ENCODE peak calls at places on chromosome 19, in seven cellular contexts. One of them, this sample, is unnamed.

GRCh38 chr19:41999071-41999877 is 5.2 kb upstream of the ATP1A3 start:
- DNase-seq in NCI-H1092: no peak
- DNase-seq in EH: no peak
- DNase-seq in Ammon's horn: no peak
- DNase-seq in T-cell: no peak
- DNase-seq in ACHN: no peak
- DNase-seq in GDM1: no peak
- DNase-seq in this sample: no peak

GRCh38 chr19:31880283-31880682 is 465.1 kb upstream of the ZNF507 start:
- DNase-seq in GDM1: no peak
- DNase-seq in EH: no peak
- DNase-seq in ACHN: no peak
- DNase-seq in NCI-H1092: no peak
- DNase-seq in T-cell: no peak
- DNase-seq in Ammon's horn: no peak
- DNase-seq in this sample: no peak

GRCh38 chr19:17266026-17266425 is 1.2 kb upstream of the BABAM1 start:
- DNase-seq in NCI-H1092: no peak
- DNase-seq in GDM1: no peak
- DNase-seq in EH: no peak
- DNase-seq in Ammon's horn: no peak
- DNase-seq in ACHN: no peak
- DNase-seq in T-cell: no peak
- DNase-seq in this sample: no peak

GRCh38 chr19:13430790-13431582 is 75.3 kb downstream of the CACNA1A start:
- DNase-seq in ACHN: peak; percentile 51
- DNase-seq in NCI-H1092: no peak
- DNase-seq in EH: peak; percentile 65
- DNase-seq in Ammon's horn: peak; percentile 27
- DNase-seq in GDM1: no peak
- DNase-seq in T-cell: peak; percentile 36
- DNase-seq in this sample: no peak

GRCh38 chr19:45470147-45471081 is 2.6 kb downstream of the FOSB start:
- DNase-seq in Ammon's horn: no peak
- DNase-seq in ACHN: peak; percentile 83
- DNase-seq in T-cell: no peak
- DNase-seq in NCI-H1092: no peak
- DNase-seq in GDM1: no peak
- DNase-seq in EH: peak; percentile 74
- DNase-seq in this sample: no peak

GRCh38 chr19:19276386-19276785 is 3.3 kb upstream of the TM6SF2 start:
- DNase-seq in NCI-H1092: no peak
- DNase-seq in ACHN: no peak
- DNase-seq in EH: peak; percentile 80
- DNase-seq in GDM1: no peak
- DNase-seq in T-cell: no peak
- DNase-seq in Ammon's horn: no peak
- DNase-seq in this sample: no peak

GRCh38 chr19:8663920-8664670 is 33.7 kb downstream of the NFILZ start:
- DNase-seq in EH: no peak
- DNase-seq in T-cell: peak; percentile 21
- DNase-seq in Ammon's horn: no peak
- DNase-seq in GDM1: no peak
- DNase-seq in ACHN: no peak
- DNase-seq in NCI-H1092: no peak
- DNase-seq in this sample: no peak

GRCh38 chr19:3790209-3790734 is 4.1 kb upstream of the MATK start:
- DNase-seq in NCI-H1092: no peak
- DNase-seq in GDM1: no peak
- DNase-seq in ACHN: no peak
- DNase-seq in EH: no peak
- DNase-seq in Ammon's horn: no peak
- DNase-seq in T-cell: no peak
- DNase-seq in this sample: no peak

GRCh38 chr19:3346677-3347353 is 19.6 kb upstream of the NFIC start:
- DNase-seq in Ammon's horn: peak; percentile 88
- DNase-seq in EH: peak; percentile 83
- DNase-seq in GDM1: no peak
- DNase-seq in ACHN: peak; percentile 38
- DNase-seq in T-cell: no peak
- DNase-seq in NCI-H1092: peak; percentile 84
- DNase-seq in this sample: no peak

GRCh38 chr19:47243776-47244547 is 12.4 kb upstream of the CCDC9 start:
- DNase-seq in NCI-H1092: no peak
- DNase-seq in T-cell: peak; percentile 76
- DNase-seq in ACHN: peak; percentile 93
- DNase-seq in EH: peak; percentile 98
- DNase-seq in GDM1: peak; percentile 96
- DNase-seq in Ammon's horn: peak; percentile 83
- DNase-seq in this sample: peak; percentile 49

GRCh38 chr19:57747472-57747807 is 825 bp downstream of the ZNF776 start:
- DNase-seq in NCI-H1092: no peak
- DNase-seq in GDM1: no peak
- DNase-seq in EH: no peak
- DNase-seq in T-cell: no peak
- DNase-seq in ACHN: no peak
- DNase-seq in Ammon's horn: no peak
- DNase-seq in this sample: no peak

GRCh38 chr19:53965091-53965490 is 2.4 kb downstream of the CACNG8 start:
- DNase-seq in EH: no peak
- DNase-seq in NCI-H1092: no peak
- DNase-seq in T-cell: no peak
- DNase-seq in GDM1: no peak
- DNase-seq in ACHN: no peak
- DNase-seq in Ammon's horn: no peak
- DNase-seq in this sample: no peak

GRCh38 chr19:815775-816499 is 5.8 kb downstream of the PLPPR3 start:
- DNase-seq in Ammon's horn: no peak
- DNase-seq in NCI-H1092: no peak
- DNase-seq in GDM1: no peak
- DNase-seq in EH: no peak
- DNase-seq in T-cell: no peak
- DNase-seq in ACHN: no peak
- DNase-seq in this sample: no peak

GRCh38 chr19:2998642-2999041 is 21.3 kb downstream of the TLE6 start:
- DNase-seq in GDM1: no peak
- DNase-seq in NCI-H1092: no peak
- DNase-seq in EH: no peak
- DNase-seq in T-cell: no peak
- DNase-seq in ACHN: no peak
- DNase-seq in Ammon's horn: no peak
- DNase-seq in this sample: no peak

GRCh38 chr19:42361545-42361910 is 28.6 kb downstream of the CNFN start:
- DNase-seq in EH: no peak
- DNase-seq in ACHN: no peak
- DNase-seq in NCI-H1092: no peak
- DNase-seq in Ammon's horn: no peak
- DNase-seq in GDM1: no peak
- DNase-seq in T-cell: no peak
- DNase-seq in this sample: no peak

GRCh38 chr19:54551950-54552912 is 21.4 kb upstream of the LILRA2 start:
- DNase-seq in EH: no peak
- DNase-seq in GDM1: no peak
- DNase-seq in NCI-H1092: no peak
- DNase-seq in T-cell: no peak
- DNase-seq in ACHN: no peak
- DNase-seq in Ammon's horn: peak; percentile 55
- DNase-seq in this sample: no peak

GRCh38 chr19:49801966-49802661 is 11.0 kb downstream of the FUZ start:
- DNase-seq in EH: peak; percentile 91
- DNase-seq in GDM1: no peak
- DNase-seq in NCI-H1092: peak; percentile 81
- DNase-seq in Ammon's horn: peak; percentile 97
- DNase-seq in ACHN: peak; percentile 81
- DNase-seq in T-cell: no peak
- DNase-seq in this sample: no peak

GRCh38 chr19:32519023-32519422 is 62.0 kb upstream of the PDCD5 start:
- DNase-seq in NCI-H1092: no peak
- DNase-seq in EH: peak; percentile 5
- DNase-seq in ACHN: no peak
- DNase-seq in GDM1: no peak
- DNase-seq in Ammon's horn: peak; percentile 16
- DNase-seq in T-cell: no peak
- DNase-seq in this sample: no peak

GRCh38 chr19:16436780-16437179 is 35.0 kb downstream of the EPS15L1 start:
- DNase-seq in ACHN: no peak
- DNase-seq in NCI-H1092: no peak
- DNase-seq in GDM1: no peak
- DNase-seq in Ammon's horn: no peak
- DNase-seq in T-cell: no peak
- DNase-seq in EH: no peak
- DNase-seq in this sample: no peak

GRCh38 chr19:6723108-6723618 is 2.7 kb upstream of the C3 start:
- DNase-seq in NCI-H1092: no peak
- DNase-seq in Ammon's horn: peak; percentile 65
- DNase-seq in ACHN: peak; percentile 18
- DNase-seq in GDM1: no peak
- DNase-seq in T-cell: no peak
- DNase-seq in EH: peak; percentile 16
- DNase-seq in this sample: no peak

GRCh38 chr19:4057913-4058695 is 8.6 kb downstream of the ZBTB7A start:
- DNase-seq in Ammon's horn: no peak
- DNase-seq in GDM1: no peak
- DNase-seq in T-cell: peak; percentile 41
- DNase-seq in NCI-H1092: no peak
- DNase-seq in ACHN: peak; percentile 24
- DNase-seq in EH: peak; percentile 92
- DNase-seq in this sample: no peak

GRCh38 chr19:40705362-40705651 is 11.4 kb downstream of the COQ8B start:
- DNase-seq in NCI-H1092: no peak
- DNase-seq in GDM1: no peak
- DNase-seq in ACHN: no peak
- DNase-seq in EH: no peak
- DNase-seq in Ammon's horn: no peak
- DNase-seq in T-cell: no peak
- DNase-seq in this sample: no peak

GRCh38 chr19:43316591-43317319 is 36.7 kb upstream of the CD177 start:
- DNase-seq in Ammon's horn: peak; percentile 29
- DNase-seq in T-cell: no peak
- DNase-seq in EH: peak; percentile 51
- DNase-seq in NCI-H1092: no peak
- DNase-seq in GDM1: no peak
- DNase-seq in ACHN: no peak
- DNase-seq in this sample: no peak

This sample was measured in NCI-H2081 treated with DMSO at 0.1 percent for 48 hours.